ENCODE peak calls at places on chromosomes 13 and 19, in four cellular contexts. M is H54, N is ovary, Y is GM12891. J is an unnamed sample.

GRCh38 chr19:11485245-11485837 is 4.5 kb upstream of the ELAVL3 start:
- DNase-seq in M (no peak), N (no peak), Y (no peak), J (no peak)

GRCh38 chr19:1250374-1251232 is 2.2 kb downstream of the MIDN start:
- DNase-seq in M (no peak), N (peak), Y (no peak), J (peak)

GRCh38 chr19:16660763-16661479 is at the start of gene TMEM38A:
- DNase-seq in M (peak), N (peak), Y (peak), J (peak)

GRCh38 chr13:92716749-92717148 is 509.9 kb upstream of the GPC6 start:
- DNase-seq in M (no peak), N (no peak), Y (no peak), J (no peak)

GRCh38 chr19:4829001-4829712 is 2.4 kb downstream of the TICAM1 start:
- DNase-seq in M (no peak), N (no peak), Y (no peak), J (no peak)

GRCh38 chr13:113506025-113506685 is 15.6 kb upstream of the DCUN1D2 start:
- DNase-seq in M (no peak), N (no peak), Y (no peak), J (peak)

GRCh38 chr13:98350746-98351330 is 173.8 kb upstream of the RNF113B start:
- DNase-seq in M (no peak), N (no peak), Y (no peak), J (no peak)

GRCh38 chr13:99949657-99950413 is 21.7 kb downstream of the ZIC5 start:
- DNase-seq in M (no peak), N (no peak), Y (no peak), J (no peak)

GRCh38 chr19:48271531-48272151 is 1.8 kb downstream of the ZNF114 start:
- DNase-seq in M (no peak), N (no peak), Y (peak), J (peak)

GRCh38 chr13:101626925-101627555 is 174.6 kb downstream of the ITGBL1 start:
- DNase-seq in M (no peak), N (no peak), Y (peak), J (peak)

GRCh38 chr13:107562222-107562621 is 653.1 kb downstream of the LIG4 start:
- DNase-seq in M (no peak), N (no peak), Y (no peak), J (no peak)

GRCh38 chr13:105587786-105588185 is 947.7 kb downstream of the EFNB2 start:
- DNase-seq in M (peak), N (no peak), Y (no peak), J (no peak)

GRCh38 chr19:40219721-40220276 is 1.6 kb upstream of the TTC9B start:
- DNase-seq in M (peak), N (no peak), Y (no peak), J (peak)

GRCh38 chr13:44436589-44437337 is 63.1 kb downstream of the SERP2 start:
- DNase-seq in M (peak), N (peak), Y (no peak), J (peak)
- TF ChIP-seq POLR2A in M (peak), N (peak), Y (no peak), J (peak)

DNA sequence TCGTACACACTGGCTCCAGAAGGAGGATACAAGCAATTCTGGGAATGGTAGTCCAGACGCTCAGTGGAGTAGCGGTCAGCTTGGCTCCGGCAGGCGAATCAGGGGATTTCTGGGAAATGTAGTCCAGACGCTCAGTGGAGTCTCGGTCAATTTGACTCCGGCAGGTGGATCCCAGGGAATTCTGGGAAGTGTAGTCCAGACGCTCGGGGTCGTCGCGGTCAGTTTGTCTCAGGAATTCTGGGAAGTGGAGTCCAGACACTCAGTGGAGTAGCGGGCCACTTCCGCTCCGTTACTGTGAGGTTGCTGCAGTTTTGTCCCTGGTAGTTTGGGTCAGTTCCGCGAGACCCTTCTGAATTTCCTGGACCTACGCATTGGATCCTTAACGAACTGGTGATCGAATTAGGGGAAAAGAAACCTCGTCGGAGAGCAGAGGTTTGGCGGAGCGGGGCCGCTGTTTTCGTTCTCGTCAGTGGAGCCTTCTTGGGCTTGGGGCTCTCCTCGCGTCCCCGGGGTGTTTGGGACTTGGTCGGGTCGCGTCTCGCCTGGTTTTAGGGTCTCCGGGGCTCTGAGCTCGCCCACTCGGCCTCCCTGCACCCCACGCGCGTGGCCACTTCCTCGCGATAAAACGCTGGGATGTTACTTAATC is at the start of gene ZNF225:
- DNase-seq in M (peak), N (peak), Y (peak), J (peak)
- TF ChIP-seq POLR2A in M (peak), N (no peak), Y (no peak), J (peak)

GRCh38 chr19:27671876-27672275 is 1541.1 kb downstream of the UQCRFS1 start:
- DNase-seq in M (no peak), N (no peak), Y (no peak), J (no peak)
- TF ChIP-seq POLR2A in M (no peak), N (no peak), Y (no peak), J (no peak)

GRCh38 chr13:94601446-94602431 is at the start of gene GPR180:
- DNase-seq in M (peak), N (peak), Y (peak), J (peak)
- TF ChIP-seq POLR2A in M (peak), N (peak), Y (no peak), J (peak)

GRCh38 chr13:40016953-40017660 is 361.6 kb downstream of the COG6 start:
- DNase-seq in M (no peak), N (no peak), Y (no peak), J (no peak)
- TF ChIP-seq POLR2A in M (no peak), N (no peak), Y (no peak), J (no peak)

DNA sequence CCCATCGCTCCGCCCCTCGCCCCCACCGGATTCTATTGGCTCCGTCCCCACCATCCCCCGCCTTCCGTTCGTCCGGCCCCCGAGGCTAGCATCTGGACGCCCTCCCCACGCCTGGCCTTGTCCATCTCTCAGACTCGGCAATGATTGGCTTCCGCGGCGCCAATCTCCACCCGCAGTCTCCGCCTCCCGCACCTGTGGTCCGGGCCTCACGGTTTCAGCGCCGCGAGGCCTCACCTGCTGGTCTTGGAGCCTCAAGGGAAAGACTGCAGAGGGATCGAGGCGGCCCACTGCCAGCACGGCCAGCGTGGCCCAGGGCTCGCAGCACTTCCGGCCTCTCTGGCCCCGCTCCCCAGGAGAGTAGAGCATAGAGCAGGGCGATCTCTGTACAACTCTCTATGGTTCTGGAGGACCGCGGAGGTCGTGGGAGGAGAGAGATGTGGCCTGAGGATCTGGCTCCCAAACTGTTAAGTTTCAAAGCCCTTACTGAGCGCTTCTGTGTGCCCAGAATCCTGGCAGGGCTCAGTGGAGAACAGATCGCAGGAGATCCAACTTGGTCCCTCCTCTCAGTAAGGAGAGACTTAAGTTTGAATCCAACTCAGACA is at the start of gene ERCC1:
- DNase-seq in M (peak), N (peak), Y (peak), J (peak)
- TF ChIP-seq POLR2A in M (peak), N (peak), Y (peak), J (peak)

DNA sequence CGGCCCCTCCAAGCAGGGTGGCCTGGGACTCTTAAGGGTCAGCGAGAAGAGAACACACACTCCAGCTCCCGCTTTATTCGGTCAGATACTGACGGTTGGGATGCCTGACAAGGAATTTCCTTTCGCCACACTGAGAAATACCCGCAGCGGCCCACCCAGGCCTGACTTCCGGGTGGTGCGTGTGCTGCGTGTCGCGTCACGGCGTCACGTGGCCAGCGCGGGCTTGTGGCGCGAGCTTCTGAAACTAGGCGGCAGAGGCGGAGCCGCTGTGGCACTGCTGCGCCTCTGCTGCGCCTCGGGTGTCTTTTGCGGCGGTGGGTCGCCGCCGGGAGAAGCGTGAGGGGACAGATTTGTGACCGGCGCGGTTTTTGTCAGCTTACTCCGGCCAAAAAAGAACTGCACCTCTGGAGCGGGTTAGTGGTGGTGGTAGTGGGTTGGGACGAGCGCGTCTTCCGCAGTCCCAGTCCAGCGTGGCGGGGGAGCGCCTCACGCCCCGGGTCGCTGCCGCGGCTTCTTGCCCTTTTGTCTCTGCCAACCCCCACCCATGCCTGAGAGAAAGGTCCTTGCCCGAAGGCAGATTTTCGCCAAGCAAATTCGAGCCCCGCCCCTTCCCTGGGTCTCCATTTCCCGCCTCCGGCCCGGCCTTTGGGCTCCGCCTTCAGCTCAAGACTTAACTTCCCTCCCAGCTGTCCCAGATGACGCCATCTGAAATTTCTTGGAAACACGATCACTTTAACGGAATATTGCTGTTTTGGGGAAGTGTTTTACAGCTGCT is at the start of the genes BRCA2 and ZAR1L:
- DNase-seq in M (peak), N (peak), Y (peak), J (peak)
- TF ChIP-seq POLR2A in M (peak), N (peak), Y (peak), J (peak)

GRCh38 chr19:50743537-50743936 is 20.4 kb downstream of the CLEC11A start:
- DNase-seq in M (no peak), N (no peak), Y (no peak), J (no peak)
- TF ChIP-seq POLR2A in M (no peak), N (no peak), Y (no peak), J (no peak)